ENCODE peak calls at places on chromosomes 5 and 9, in six cellular contexts. One of them, this sample, is unnamed.

GRCh38 chr5:111379391-111379816 is 132.9 kb downstream of the STARD4 start:
- DNase-seq in pons: no peak
- DNase-seq in CD4-positive, CD25-positive, alpha-beta regulatory T cell: no peak
- DNase-seq in ureter: no peak
- DNase-seq in stimulated activated naive CD8-positive, alpha-beta T cell treated with anti-CD3 and anti-CD28 coated beads, Interleukin-15, Interleukin-2, amounts not matched to agents 100 U/mL and 50 U/mL, for 24 hours: no peak
- DNase-seq in RWPE1: no peak
- DNase-seq in this sample: no peak

GRCh38 chr9:136565722-136566552 is 20.1 kb upstream of the NOTCH1 start:
- DNase-seq in pons: no peak
- DNase-seq in CD4-positive, CD25-positive, alpha-beta regulatory T cell: no peak
- DNase-seq in ureter: no peak
- DNase-seq in stimulated activated naive CD8-positive, alpha-beta T cell treated with anti-CD3 and anti-CD28 coated beads, Interleukin-15, Interleukin-2, amounts not matched to agents 100 U/mL and 50 U/mL, for 24 hours: no peak
- DNase-seq in RWPE1: no peak
- DNase-seq in this sample: no peak

GRCh38 chr9:125998837-125999503 is 251.8 kb downstream of the PBX3 start:
- DNase-seq in pons: no peak
- DNase-seq in CD4-positive, CD25-positive, alpha-beta regulatory T cell: no peak
- DNase-seq in ureter: no peak
- DNase-seq in stimulated activated naive CD8-positive, alpha-beta T cell treated with anti-CD3 and anti-CD28 coated beads, Interleukin-15, Interleukin-2, amounts not matched to agents 100 U/mL and 50 U/mL, for 24 hours: no peak
- DNase-seq in RWPE1: no peak
- DNase-seq in this sample: no peak

GRCh38 chr5:83834306-83834705 is 113.7 kb upstream of the HAPLN1 start:
- DNase-seq in pons: no peak
- DNase-seq in CD4-positive, CD25-positive, alpha-beta regulatory T cell: no peak
- DNase-seq in ureter: no peak
- DNase-seq in stimulated activated naive CD8-positive, alpha-beta T cell treated with anti-CD3 and anti-CD28 coated beads, Interleukin-15, Interleukin-2, amounts not matched to agents 100 U/mL and 50 U/mL, for 24 hours: no peak
- DNase-seq in RWPE1: no peak
- DNase-seq in this sample: no peak

GRCh38 chr5:143641549-143641955 is 170.4 kb upstream of the HMHB1 start:
- DNase-seq in pons: no peak
- DNase-seq in CD4-positive, CD25-positive, alpha-beta regulatory T cell: no peak
- DNase-seq in ureter: no peak
- DNase-seq in stimulated activated naive CD8-positive, alpha-beta T cell treated with anti-CD3 and anti-CD28 coated beads, Interleukin-15, Interleukin-2, amounts not matched to agents 100 U/mL and 50 U/mL, for 24 hours: no peak
- DNase-seq in RWPE1: no peak
- DNase-seq in this sample: no peak

GRCh38 chr9:112331676-112331955 is 1.8 kb downstream of the PTBP3 start:
- DNase-seq in pons: peak
- DNase-seq in CD4-positive, CD25-positive, alpha-beta regulatory T cell: no peak
- DNase-seq in ureter: no peak
- DNase-seq in stimulated activated naive CD8-positive, alpha-beta T cell treated with anti-CD3 and anti-CD28 coated beads, Interleukin-15, Interleukin-2, amounts not matched to agents 100 U/mL and 50 U/mL, for 24 hours: no peak
- DNase-seq in RWPE1: peak
- DNase-seq in this sample: no peak

GRCh38 chr9:97280755-97281330 is 26.6 kb upstream of the CCDC180 start:
- DNase-seq in pons: no peak
- DNase-seq in CD4-positive, CD25-positive, alpha-beta regulatory T cell: no peak
- DNase-seq in ureter: no peak
- DNase-seq in stimulated activated naive CD8-positive, alpha-beta T cell treated with anti-CD3 and anti-CD28 coated beads, Interleukin-15, Interleukin-2, amounts not matched to agents 100 U/mL and 50 U/mL, for 24 hours: no peak
- DNase-seq in RWPE1: no peak
- DNase-seq in this sample: no peak

GRCh38 chr5:136210259-136210658 is 17.3 kb upstream of the SMIM32 start:
- DNase-seq in pons: no peak
- DNase-seq in CD4-positive, CD25-positive, alpha-beta regulatory T cell: no peak
- DNase-seq in ureter: no peak
- DNase-seq in stimulated activated naive CD8-positive, alpha-beta T cell treated with anti-CD3 and anti-CD28 coated beads, Interleukin-15, Interleukin-2, amounts not matched to agents 100 U/mL and 50 U/mL, for 24 hours: no peak
- DNase-seq in RWPE1: no peak
- DNase-seq in this sample: no peak

GRCh38 chr5:82004511-82004910 is 32.7 kb downstream of the ATG10 start:
- DNase-seq in pons: no peak
- DNase-seq in CD4-positive, CD25-positive, alpha-beta regulatory T cell: no peak
- DNase-seq in ureter: no peak
- DNase-seq in stimulated activated naive CD8-positive, alpha-beta T cell treated with anti-CD3 and anti-CD28 coated beads, Interleukin-15, Interleukin-2, amounts not matched to agents 100 U/mL and 50 U/mL, for 24 hours: no peak
- DNase-seq in RWPE1: no peak
- DNase-seq in this sample: no peak

GRCh38 chr5:168219515-168220410 is 71.7 kb upstream of the WWC1 start:
- DNase-seq in pons: peak
- DNase-seq in CD4-positive, CD25-positive, alpha-beta regulatory T cell: no peak
- DNase-seq in ureter: peak
- DNase-seq in stimulated activated naive CD8-positive, alpha-beta T cell treated with anti-CD3 and anti-CD28 coated beads, Interleukin-15, Interleukin-2, amounts not matched to agents 100 U/mL and 50 U/mL, for 24 hours: peak
- DNase-seq in RWPE1: peak
- DNase-seq in this sample: peak

GRCh38 chr9:119790022-119790421 is 420.8 kb upstream of the BRINP1 start:
- DNase-seq in pons: no peak
- DNase-seq in CD4-positive, CD25-positive, alpha-beta regulatory T cell: no peak
- DNase-seq in ureter: no peak
- DNase-seq in stimulated activated naive CD8-positive, alpha-beta T cell treated with anti-CD3 and anti-CD28 coated beads, Interleukin-15, Interleukin-2, amounts not matched to agents 100 U/mL and 50 U/mL, for 24 hours: no peak
- DNase-seq in RWPE1: no peak
- DNase-seq in this sample: no peak

GRCh38 chr5:1513326-1514026 is 10.3 kb downstream of the LPCAT1 start:
- DNase-seq in pons: no peak
- DNase-seq in CD4-positive, CD25-positive, alpha-beta regulatory T cell: no peak
- DNase-seq in ureter: peak
- DNase-seq in stimulated activated naive CD8-positive, alpha-beta T cell treated with anti-CD3 and anti-CD28 coated beads, Interleukin-15, Interleukin-2, amounts not matched to agents 100 U/mL and 50 U/mL, for 24 hours: peak
- DNase-seq in RWPE1: no peak
- DNase-seq in this sample: no peak

GRCh38 chr9:90307177-90307833 is 335.3 kb downstream of the DIRAS2 start:
- DNase-seq in pons: peak
- DNase-seq in CD4-positive, CD25-positive, alpha-beta regulatory T cell: no peak
- DNase-seq in ureter: no peak
- DNase-seq in stimulated activated naive CD8-positive, alpha-beta T cell treated with anti-CD3 and anti-CD28 coated beads, Interleukin-15, Interleukin-2, amounts not matched to agents 100 U/mL and 50 U/mL, for 24 hours: no peak
- DNase-seq in RWPE1: no peak
- DNase-seq in this sample: no peak

This sample was measured in putamen.